ENCODE peak calls at places on chromosomes 7 and 10, in nine cellular contexts. One of them, this sample, is unnamed.

GRCh38 chr7:102943425-102944169 is 30.8 kb downstream of the LRRC17 start:
- DNase-seq in stimulated activated naive CD4-positive, alpha-beta T cell treated with Interleukin-2 at 50 U/mL for 16 hours: no peak
- DNase-seq in NCI-H1092 treated with DMSO at 0.1 percent for 48 hours: no peak
- DNase-seq in mesenteric fat pad: no peak
- DNase-seq in activated CD4-positive, alpha-beta T cell treated with anti-CD3 and anti-CD28 coated beads, Interleukin-2, amount 10 ng/mL, durations not matched to agents 7 days and 5 days: no peak
- DNase-seq in heart right ventricle: no peak
- DNase-seq in kidney glomerular epithelial cell: no peak
- DNase-seq in RWPE1: no peak
- DNase-seq in GDM1: no peak
- DNase-seq in this sample: no peak

GRCh38 chr7:2663960-2664359 is 24.0 kb upstream of the AMZ1 start:
- DNase-seq in RWPE1: no peak
- DNase-seq in activated CD4-positive, alpha-beta T cell treated with anti-CD3 and anti-CD28 coated beads, Interleukin-2, amount 10 ng/mL, durations not matched to agents 7 days and 5 days: no peak
- DNase-seq in GDM1: no peak
- DNase-seq in stimulated activated naive CD4-positive, alpha-beta T cell treated with Interleukin-2 at 50 U/mL for 16 hours: no peak
- DNase-seq in NCI-H1092 treated with DMSO at 0.1 percent for 48 hours: no peak
- DNase-seq in mesenteric fat pad: no peak
- DNase-seq in kidney glomerular epithelial cell: no peak
- DNase-seq in heart right ventricle: no peak
- DNase-seq in this sample: no peak

GRCh38 chr10:133379152-133379800 is at the start of gene PAOX:
- DNase-seq in activated CD4-positive, alpha-beta T cell treated with anti-CD3 and anti-CD28 coated beads, Interleukin-2, amount 10 ng/mL, durations not matched to agents 7 days and 5 days: peak
- DNase-seq in NCI-H1092 treated with DMSO at 0.1 percent for 48 hours: no peak
- DNase-seq in RWPE1: peak
- DNase-seq in GDM1: no peak
- DNase-seq in heart right ventricle: peak
- DNase-seq in kidney glomerular epithelial cell: no peak
- DNase-seq in mesenteric fat pad: no peak
- DNase-seq in stimulated activated naive CD4-positive, alpha-beta T cell treated with Interleukin-2 at 50 U/mL for 16 hours: peak
- DNase-seq in this sample: peak

GRCh38 chr10:60139798-60140566 is 233.6 kb upstream of the CCDC6 start:
- DNase-seq in heart right ventricle: no peak
- DNase-seq in mesenteric fat pad: no peak
- DNase-seq in RWPE1: peak
- DNase-seq in NCI-H1092 treated with DMSO at 0.1 percent for 48 hours: no peak
- DNase-seq in GDM1: no peak
- DNase-seq in kidney glomerular epithelial cell: peak
- DNase-seq in stimulated activated naive CD4-positive, alpha-beta T cell treated with Interleukin-2 at 50 U/mL for 16 hours: no peak
- DNase-seq in activated CD4-positive, alpha-beta T cell treated with anti-CD3 and anti-CD28 coated beads, Interleukin-2, amount 10 ng/mL, durations not matched to agents 7 days and 5 days: no peak
- DNase-seq in this sample: no peak

GRCh38 chr10:28837613-28838390 is 160.5 kb downstream of the BAMBI start:
- DNase-seq in mesenteric fat pad: no peak
- DNase-seq in activated CD4-positive, alpha-beta T cell treated with anti-CD3 and anti-CD28 coated beads, Interleukin-2, amount 10 ng/mL, durations not matched to agents 7 days and 5 days: no peak
- DNase-seq in NCI-H1092 treated with DMSO at 0.1 percent for 48 hours: no peak
- DNase-seq in kidney glomerular epithelial cell: no peak
- DNase-seq in RWPE1: no peak
- DNase-seq in GDM1: no peak
- DNase-seq in stimulated activated naive CD4-positive, alpha-beta T cell treated with Interleukin-2 at 50 U/mL for 16 hours: no peak
- DNase-seq in heart right ventricle: no peak
- DNase-seq in this sample: no peak

GRCh38 chr10:29304259-29305030 is 15.6 kb downstream of the LYZL1 start:
- DNase-seq in mesenteric fat pad: no peak
- DNase-seq in activated CD4-positive, alpha-beta T cell treated with anti-CD3 and anti-CD28 coated beads, Interleukin-2, amount 10 ng/mL, durations not matched to agents 7 days and 5 days: peak
- DNase-seq in GDM1: peak
- DNase-seq in kidney glomerular epithelial cell: peak
- DNase-seq in heart right ventricle: peak
- DNase-seq in stimulated activated naive CD4-positive, alpha-beta T cell treated with Interleukin-2 at 50 U/mL for 16 hours: no peak
- DNase-seq in NCI-H1092 treated with DMSO at 0.1 percent for 48 hours: peak
- DNase-seq in RWPE1: peak
- DNase-seq in this sample: peak

GRCh38 chr10:821322-821721 is 110.2 kb downstream of the LARP4B start:
- DNase-seq in NCI-H1092 treated with DMSO at 0.1 percent for 48 hours: no peak
- DNase-seq in stimulated activated naive CD4-positive, alpha-beta T cell treated with Interleukin-2 at 50 U/mL for 16 hours: no peak
- DNase-seq in RWPE1: no peak
- DNase-seq in heart right ventricle: no peak
- DNase-seq in kidney glomerular epithelial cell: peak
- DNase-seq in activated CD4-positive, alpha-beta T cell treated with anti-CD3 and anti-CD28 coated beads, Interleukin-2, amount 10 ng/mL, durations not matched to agents 7 days and 5 days: no peak
- DNase-seq in mesenteric fat pad: no peak
- DNase-seq in GDM1: no peak
- DNase-seq in this sample: no peak

GRCh38 chr10:127734753-127735152 is 2.2 kb upstream of the FOXI2 start:
- DNase-seq in stimulated activated naive CD4-positive, alpha-beta T cell treated with Interleukin-2 at 50 U/mL for 16 hours: no peak
- DNase-seq in NCI-H1092 treated with DMSO at 0.1 percent for 48 hours: no peak
- DNase-seq in mesenteric fat pad: no peak
- DNase-seq in RWPE1: no peak
- DNase-seq in activated CD4-positive, alpha-beta T cell treated with anti-CD3 and anti-CD28 coated beads, Interleukin-2, amount 10 ng/mL, durations not matched to agents 7 days and 5 days: no peak
- DNase-seq in GDM1: no peak
- DNase-seq in heart right ventricle: no peak
- DNase-seq in kidney glomerular epithelial cell: no peak
- DNase-seq in this sample: no peak

GRCh38 chr7:151394076-151395035 is 15.5 kb downstream of the WDR86 start:
- DNase-seq in kidney glomerular epithelial cell: no peak
- DNase-seq in heart right ventricle: no peak
- DNase-seq in NCI-H1092 treated with DMSO at 0.1 percent for 48 hours: no peak
- DNase-seq in RWPE1: no peak
- DNase-seq in GDM1: no peak
- DNase-seq in activated CD4-positive, alpha-beta T cell treated with anti-CD3 and anti-CD28 coated beads, Interleukin-2, amount 10 ng/mL, durations not matched to agents 7 days and 5 days: no peak
- DNase-seq in mesenteric fat pad: no peak
- DNase-seq in stimulated activated naive CD4-positive, alpha-beta T cell treated with Interleukin-2 at 50 U/mL for 16 hours: no peak
- DNase-seq in this sample: no peak

GRCh38 chr7:26013551-26014083 is 138.4 kb upstream of the NFE2L3 start:
- DNase-seq in heart right ventricle: no peak
- DNase-seq in RWPE1: no peak
- DNase-seq in kidney glomerular epithelial cell: peak
- DNase-seq in mesenteric fat pad: no peak
- DNase-seq in NCI-H1092 treated with DMSO at 0.1 percent for 48 hours: peak
- DNase-seq in stimulated activated naive CD4-positive, alpha-beta T cell treated with Interleukin-2 at 50 U/mL for 16 hours: no peak
- DNase-seq in GDM1: no peak
- DNase-seq in activated CD4-positive, alpha-beta T cell treated with anti-CD3 and anti-CD28 coated beads, Interleukin-2, amount 10 ng/mL, durations not matched to agents 7 days and 5 days: no peak
- DNase-seq in this sample: no peak

GRCh38 chr7:129771928-129772479 is 160.5 kb downstream of the NRF1 start:
- DNase-seq in heart right ventricle: no peak
- DNase-seq in mesenteric fat pad: no peak
- DNase-seq in kidney glomerular epithelial cell: no peak
- DNase-seq in stimulated activated naive CD4-positive, alpha-beta T cell treated with Interleukin-2 at 50 U/mL for 16 hours: no peak
- DNase-seq in activated CD4-positive, alpha-beta T cell treated with anti-CD3 and anti-CD28 coated beads, Interleukin-2, amount 10 ng/mL, durations not matched to agents 7 days and 5 days: no peak
- DNase-seq in NCI-H1092 treated with DMSO at 0.1 percent for 48 hours: peak
- DNase-seq in RWPE1: no peak
- DNase-seq in GDM1: no peak
- DNase-seq in this sample: no peak

GRCh38 chr10:103618575-103619423 is 125.3 kb downstream of the NEURL1 start:
- DNase-seq in NCI-H1092 treated with DMSO at 0.1 percent for 48 hours: no peak
- DNase-seq in activated CD4-positive, alpha-beta T cell treated with anti-CD3 and anti-CD28 coated beads, Interleukin-2, amount 10 ng/mL, durations not matched to agents 7 days and 5 days: no peak
- DNase-seq in heart right ventricle: peak
- DNase-seq in GDM1: no peak
- DNase-seq in stimulated activated naive CD4-positive, alpha-beta T cell treated with Interleukin-2 at 50 U/mL for 16 hours: no peak
- DNase-seq in kidney glomerular epithelial cell: no peak
- DNase-seq in RWPE1: no peak
- DNase-seq in mesenteric fat pad: no peak
- DNase-seq in this sample: no peak

GRCh38 chr10:34886906-34887615 is 72.0 kb upstream of the PARD3 start:
- DNase-seq in stimulated activated naive CD4-positive, alpha-beta T cell treated with Interleukin-2 at 50 U/mL for 16 hours: no peak
- DNase-seq in heart right ventricle: no peak
- DNase-seq in GDM1: no peak
- DNase-seq in activated CD4-positive, alpha-beta T cell treated with anti-CD3 and anti-CD28 coated beads, Interleukin-2, amount 10 ng/mL, durations not matched to agents 7 days and 5 days: no peak
- DNase-seq in kidney glomerular epithelial cell: no peak
- DNase-seq in RWPE1: no peak
- DNase-seq in NCI-H1092 treated with DMSO at 0.1 percent for 48 hours: no peak
- DNase-seq in mesenteric fat pad: peak
- DNase-seq in this sample: no peak

GRCh38 chr7:108802639-108803038 is 233.0 kb downstream of the DNAJB9 start:
- DNase-seq in heart right ventricle: no peak
- DNase-seq in activated CD4-positive, alpha-beta T cell treated with anti-CD3 and anti-CD28 coated beads, Interleukin-2, amount 10 ng/mL, durations not matched to agents 7 days and 5 days: no peak
- DNase-seq in GDM1: no peak
- DNase-seq in stimulated activated naive CD4-positive, alpha-beta T cell treated with Interleukin-2 at 50 U/mL for 16 hours: no peak
- DNase-seq in kidney glomerular epithelial cell: no peak
- DNase-seq in RWPE1: no peak
- DNase-seq in mesenteric fat pad: no peak
- DNase-seq in NCI-H1092 treated with DMSO at 0.1 percent for 48 hours: no peak
- DNase-seq in this sample: no peak

GRCh38 chr7:98242934-98243333 is 9.1 kb downstream of the TECPR1 start:
- DNase-seq in activated CD4-positive, alpha-beta T cell treated with anti-CD3 and anti-CD28 coated beads, Interleukin-2, amount 10 ng/mL, durations not matched to agents 7 days and 5 days: no peak
- DNase-seq in stimulated activated naive CD4-positive, alpha-beta T cell treated with Interleukin-2 at 50 U/mL for 16 hours: no peak
- DNase-seq in NCI-H1092 treated with DMSO at 0.1 percent for 48 hours: no peak
- DNase-seq in RWPE1: no peak
- DNase-seq in kidney glomerular epithelial cell: no peak
- DNase-seq in mesenteric fat pad: no peak
- DNase-seq in heart right ventricle: no peak
- DNase-seq in GDM1: no peak
- DNase-seq in this sample: no peak

GRCh38 chr7:92528958-92529264 is 316 bp downstream of the RBM48 start:
- DNase-seq in stimulated activated naive CD4-positive, alpha-beta T cell treated with Interleukin-2 at 50 U/mL for 16 hours: no peak
- DNase-seq in heart right ventricle: no peak
- DNase-seq in activated CD4-positive, alpha-beta T cell treated with anti-CD3 and anti-CD28 coated beads, Interleukin-2, amount 10 ng/mL, durations not matched to agents 7 days and 5 days: no peak
- DNase-seq in RWPE1: no peak
- DNase-seq in kidney glomerular epithelial cell: no peak
- DNase-seq in NCI-H1092 treated with DMSO at 0.1 percent for 48 hours: no peak
- DNase-seq in mesenteric fat pad: no peak
- DNase-seq in GDM1: no peak
- DNase-seq in this sample: no peak

GRCh38 chr7:81725003-81725402 is 44.8 kb downstream of the HGF start:
- DNase-seq in kidney glomerular epithelial cell: no peak
- DNase-seq in mesenteric fat pad: no peak
- DNase-seq in stimulated activated naive CD4-positive, alpha-beta T cell treated with Interleukin-2 at 50 U/mL for 16 hours: no peak
- DNase-seq in RWPE1: no peak
- DNase-seq in GDM1: no peak
- DNase-seq in NCI-H1092 treated with DMSO at 0.1 percent for 48 hours: no peak
- DNase-seq in activated CD4-positive, alpha-beta T cell treated with anti-CD3 and anti-CD28 coated beads, Interleukin-2, amount 10 ng/mL, durations not matched to agents 7 days and 5 days: no peak
- DNase-seq in heart right ventricle: no peak
- DNase-seq in this sample: no peak

GRCh38 chr7:11193131-11193867 is 219.6 kb downstream of the PHF14 start:
- DNase-seq in RWPE1: no peak
- DNase-seq in NCI-H1092 treated with DMSO at 0.1 percent for 48 hours: peak
- DNase-seq in activated CD4-positive, alpha-beta T cell treated with anti-CD3 and anti-CD28 coated beads, Interleukin-2, amount 10 ng/mL, durations not matched to agents 7 days and 5 days: no peak
- DNase-seq in mesenteric fat pad: no peak
- DNase-seq in heart right ventricle: peak
- DNase-seq in kidney glomerular epithelial cell: no peak
- DNase-seq in GDM1: no peak
- DNase-seq in stimulated activated naive CD4-positive, alpha-beta T cell treated with Interleukin-2 at 50 U/mL for 16 hours: no peak
- DNase-seq in this sample: no peak

GRCh38 chr7:1865000-1865808 is 195.1 kb downstream of the ELFN1 start:
- DNase-seq in mesenteric fat pad: no peak
- DNase-seq in activated CD4-positive, alpha-beta T cell treated with anti-CD3 and anti-CD28 coated beads, Interleukin-2, amount 10 ng/mL, durations not matched to agents 7 days and 5 days: no peak
- DNase-seq in GDM1: no peak
- DNase-seq in stimulated activated naive CD4-positive, alpha-beta T cell treated with Interleukin-2 at 50 U/mL for 16 hours: no peak
- DNase-seq in heart right ventricle: no peak
- DNase-seq in RWPE1: no peak
- DNase-seq in kidney glomerular epithelial cell: no peak
- DNase-seq in NCI-H1092 treated with DMSO at 0.1 percent for 48 hours: no peak
- DNase-seq in this sample: no peak

GRCh38 chr10:122307669-122308486 is 36.8 kb downstream of the BTBD16 start:
- DNase-seq in heart right ventricle: peak
- DNase-seq in kidney glomerular epithelial cell: peak
- DNase-seq in mesenteric fat pad: no peak
- DNase-seq in NCI-H1092 treated with DMSO at 0.1 percent for 48 hours: no peak
- DNase-seq in activated CD4-positive, alpha-beta T cell treated with anti-CD3 and anti-CD28 coated beads, Interleukin-2, amount 10 ng/mL, durations not matched to agents 7 days and 5 days: no peak
- DNase-seq in GDM1: no peak
- DNase-seq in RWPE1: peak
- DNase-seq in stimulated activated naive CD4-positive, alpha-beta T cell treated with Interleukin-2 at 50 U/mL for 16 hours: no peak
- DNase-seq in this sample: no peak

GRCh38 chr7:362416-363096 is 72.6 kb downstream of the FOXL3 start:
- DNase-seq in NCI-H1092 treated with DMSO at 0.1 percent for 48 hours: no peak
- DNase-seq in RWPE1: no peak
- DNase-seq in kidney glomerular epithelial cell: no peak
- DNase-seq in heart right ventricle: peak
- DNase-seq in activated CD4-positive, alpha-beta T cell treated with anti-CD3 and anti-CD28 coated beads, Interleukin-2, amount 10 ng/mL, durations not matched to agents 7 days and 5 days: peak
- DNase-seq in stimulated activated naive CD4-positive, alpha-beta T cell treated with Interleukin-2 at 50 U/mL for 16 hours: peak
- DNase-seq in mesenteric fat pad: no peak
- DNase-seq in GDM1: peak
- DNase-seq in this sample: peak

GRCh38 chr7:43906327-43907010 is at the start of gene URGCP:
- DNase-seq in heart right ventricle: peak
- DNase-seq in mesenteric fat pad: peak
- DNase-seq in kidney glomerular epithelial cell: peak
- DNase-seq in GDM1: peak
- DNase-seq in RWPE1: peak
- DNase-seq in activated CD4-positive, alpha-beta T cell treated with anti-CD3 and anti-CD28 coated beads, Interleukin-2, amount 10 ng/mL, durations not matched to agents 7 days and 5 days: peak
- DNase-seq in stimulated activated naive CD4-positive, alpha-beta T cell treated with Interleukin-2 at 50 U/mL for 16 hours: peak
- DNase-seq in NCI-H1092 treated with DMSO at 0.1 percent for 48 hours: peak
- DNase-seq in this sample: peak

GRCh38 chr10:80064120-80064886 is 14.2 kb upstream of the TMEM254 start:
- DNase-seq in mesenteric fat pad: no peak
- DNase-seq in kidney glomerular epithelial cell: no peak
- DNase-seq in stimulated activated naive CD4-positive, alpha-beta T cell treated with Interleukin-2 at 50 U/mL for 16 hours: no peak
- DNase-seq in NCI-H1092 treated with DMSO at 0.1 percent for 48 hours: no peak
- DNase-seq in heart right ventricle: no peak
- DNase-seq in GDM1: no peak
- DNase-seq in activated CD4-positive, alpha-beta T cell treated with anti-CD3 and anti-CD28 coated beads, Interleukin-2, amount 10 ng/mL, durations not matched to agents 7 days and 5 days: no peak
- DNase-seq in RWPE1: no peak
- DNase-seq in this sample: no peak

GRCh38 chr10:124176309-124177179 is 83.1 kb upstream of the CHST15 start:
- DNase-seq in NCI-H1092 treated with DMSO at 0.1 percent for 48 hours: no peak
- DNase-seq in kidney glomerular epithelial cell: peak
- DNase-seq in RWPE1: no peak
- DNase-seq in stimulated activated naive CD4-positive, alpha-beta T cell treated with Interleukin-2 at 50 U/mL for 16 hours: no peak
- DNase-seq in GDM1: no peak
- DNase-seq in heart right ventricle: no peak
- DNase-seq in mesenteric fat pad: no peak
- DNase-seq in activated CD4-positive, alpha-beta T cell treated with anti-CD3 and anti-CD28 coated beads, Interleukin-2, amount 10 ng/mL, durations not matched to agents 7 days and 5 days: no peak
- DNase-seq in this sample: peak

GRCh38 chr7:70154521-70155180 is 556.4 kb downstream of the AUTS2 start:
- DNase-seq in mesenteric fat pad: no peak
- DNase-seq in heart right ventricle: no peak
- DNase-seq in activated CD4-positive, alpha-beta T cell treated with anti-CD3 and anti-CD28 coated beads, Interleukin-2, amount 10 ng/mL, durations not matched to agents 7 days and 5 days: no peak
- DNase-seq in RWPE1: no peak
- DNase-seq in kidney glomerular epithelial cell: no peak
- DNase-seq in stimulated activated naive CD4-positive, alpha-beta T cell treated with Interleukin-2 at 50 U/mL for 16 hours: no peak
- DNase-seq in GDM1: no peak
- DNase-seq in NCI-H1092 treated with DMSO at 0.1 percent for 48 hours: no peak
- DNase-seq in this sample: no peak

GRCh38 chr7:87113077-87113476 is 39.2 kb upstream of the DMTF1 start:
- DNase-seq in heart right ventricle: no peak
- DNase-seq in stimulated activated naive CD4-positive, alpha-beta T cell treated with Interleukin-2 at 50 U/mL for 16 hours: no peak
- DNase-seq in mesenteric fat pad: no peak
- DNase-seq in kidney glomerular epithelial cell: no peak
- DNase-seq in RWPE1: no peak
- DNase-seq in NCI-H1092 treated with DMSO at 0.1 percent for 48 hours: no peak
- DNase-seq in GDM1: no peak
- DNase-seq in activated CD4-positive, alpha-beta T cell treated with anti-CD3 and anti-CD28 coated beads, Interleukin-2, amount 10 ng/mL, durations not matched to agents 7 days and 5 days: no peak
- DNase-seq in this sample: no peak